ENCODE peak calls at places on chromosomes 3 and 15, in ten cellular contexts. V, O, Y, E, R, I, F, H, D and N are unnamed samples.

GRCh38 chr3:72361990-72362389 is 486.3 kb downstream of the SHQ1 start:
- DNase-seq in V (no peak), O (no peak), Y (no peak), E (no peak), R (no peak), I (no peak), F (no peak), H (no peak), D (no peak), N (no peak)

GRCh38 chr15:48406911-48407310 is 75.7 kb downstream of the DUT start:
- DNase-seq in V (no peak), O (no peak), Y (no peak), E (no peak), R (no peak), I (peak), F (no peak), H (no peak), D (no peak), N (no peak)

GRCh38 chr15:47685141-47685870 is 32.0 kb upstream of the SEMA6D start:
- DNase-seq in V (no peak), O (no peak), Y (no peak), E (no peak), R (no peak), I (no peak), F (no peak), H (no peak), D (no peak), N (no peak)

GRCh38 chr15:94083467-94083991 is 147.8 kb upstream of the MCTP2 start:
- DNase-seq in V (peak), O (no peak), Y (peak), E (no peak), R (no peak), I (no peak), F (no peak), H (no peak), D (peak), N (no peak)

GRCh38 chr3:53141468-53141840 is 11.2 kb upstream of the RFT1 start:
- DNase-seq in V (no peak), O (no peak), Y (no peak), E (no peak), R (no peak), I (no peak), F (no peak), H (no peak), D (no peak), N (no peak)

GRCh38 chr3:49161808-49162530 is 4.2 kb downstream of the CCDC71 start:
- DNase-seq in V (no peak), O (no peak), Y (no peak), E (no peak), R (no peak), I (no peak), F (no peak), H (no peak), D (no peak), N (no peak)

GRCh38 chr3:13233487-13234154 is 160.4 kb upstream of the IQSEC1 start:
- DNase-seq in V (peak), O (no peak), Y (no peak), E (no peak), R (no peak), I (no peak), F (peak), H (no peak), D (no peak), N (no peak)

GRCh38 chr15:71591057-71591456 is 219.3 kb upstream of the NR2E3 start:
- DNase-seq in V (no peak), O (no peak), Y (no peak), E (peak), R (no peak), I (no peak), F (no peak), H (no peak), D (no peak), N (no peak)

GRCh38 chr3:37809846-37810447 is 51.7 kb upstream of the CTDSPL start:
- DNase-seq in V (no peak), O (no peak), Y (no peak), E (no peak), R (no peak), I (no peak), F (no peak), H (no peak), D (no peak), N (no peak)

GRCh38 chr3:44058022-44058867 is 183.4 kb upstream of the TOPAZ1 start:
- DNase-seq in V (peak), O (no peak), Y (peak), E (no peak), R (no peak), I (peak), F (no peak), H (no peak), D (no peak), N (no peak)

GRCh38 chr3:156782921-156783320 is 43.2 kb upstream of the LEKR1 start:
- DNase-seq in V (no peak), O (no peak), Y (no peak), E (no peak), R (no peak), I (no peak), F (no peak), H (no peak), D (peak), N (no peak)

GRCh38 chr3:141465221-141465620 is 21.6 kb upstream of the RASA2 start:
- DNase-seq in V (no peak), O (no peak), Y (peak), E (no peak), R (no peak), I (no peak), F (no peak), H (no peak), D (no peak), N (no peak)

GRCh38 chr3:68151359-68151758 is 496.9 kb upstream of the SUCLG2 start:
- DNase-seq in V (no peak), O (no peak), Y (no peak), E (no peak), R (no peak), I (no peak), F (no peak), H (no peak), D (no peak), N (no peak)

GRCh38 chr3:78895528-78895927 is 872.3 kb downstream of the ROBO1 start:
- DNase-seq in V (no peak), O (no peak), Y (no peak), E (no peak), R (no peak), I (no peak), F (no peak), H (no peak), D (no peak), N (no peak)

GRCh38 chr3:196938124-196938523 is 4.2 kb downstream of the NCBP2 start:
- DNase-seq in V (no peak), O (no peak), Y (peak), E (no peak), R (no peak), I (no peak), F (no peak), H (no peak), D (no peak), N (no peak)

GRCh38 chr15:99406120-99406519 is 154.8 kb downstream of the LRRC28 start:
- DNase-seq in V (no peak), O (no peak), Y (no peak), E (no peak), R (no peak), I (no peak), F (no peak), H (no peak), D (no peak), N (no peak)

GRCh38 chr3:137944593-137944992 is 65.4 kb upstream of the CLDN18 start:
- DNase-seq in V (no peak), O (no peak), Y (no peak), E (no peak), R (no peak), I (no peak), F (no peak), H (no peak), D (no peak), N (no peak)

GRCh38 chr3:116707531-116707930 is 2.0 kb upstream of the TUSC7 start:
- DNase-seq in V (no peak), O (no peak), Y (no peak), E (no peak), R (no peak), I (no peak), F (no peak), H (no peak), D (no peak), N (no peak)

GRCh38 chr15:81023483-81024264 is 23.0 kb downstream of the TLNRD1 start:
- DNase-seq in V (peak), O (peak), Y (peak), E (no peak), R (peak), I (peak), F (peak), H (no peak), D (peak), N (no peak)

GRCh38 chr3:117443014-117443413 is 733.4 kb downstream of the TUSC7 start:
- DNase-seq in V (no peak), O (no peak), Y (peak), E (no peak), R (no peak), I (no peak), F (no peak), H (no peak), D (no peak), N (no peak)

GRCh38 chr3:23501201-23501824 is 298.2 kb downstream of the UBE2E2 start:
- DNase-seq in V (no peak), O (no peak), Y (peak), E (no peak), R (no peak), I (no peak), F (no peak), H (no peak), D (no peak), N (no peak)

GRCh38 chr15:91186892-91187644 is 87.0 kb downstream of the SV2B start:
- DNase-seq in V (no peak), O (peak), Y (peak), E (no peak), R (no peak), I (peak), F (no peak), H (no peak), D (peak), N (no peak)

GRCh38 chr3:124878561-124879394 is 8.4 kb downstream of the ITGB5 start:
- DNase-seq in V (no peak), O (peak), Y (peak), E (peak), R (no peak), I (peak), F (no peak), H (peak), D (peak), N (peak)

GRCh38 chr15:33067456-33067855 is 127.1 kb downstream of the FMN1 start:
- DNase-seq in V (no peak), O (no peak), Y (peak), E (no peak), R (no peak), I (peak), F (no peak), H (no peak), D (no peak), N (no peak)

GRCh38 chr3:116264546-116265174 is 180.6 kb downstream of the LSAMP start:
- DNase-seq in V (no peak), O (no peak), Y (no peak), E (no peak), R (no peak), I (peak), F (no peak), H (no peak), D (no peak), N (no peak)

GRCh38 chr3:66723231-66723630 is 222.4 kb upstream of the LRIG1 start:
- DNase-seq in V (no peak), O (no peak), Y (peak), E (no peak), R (no peak), I (no peak), F (no peak), H (no peak), D (peak), N (no peak)

GRCh38 chr15:92664178-92664900 is 8.8 kb upstream of the FAM174B start:
- DNase-seq in V (no peak), O (no peak), Y (no peak), E (no peak), R (no peak), I (peak), F (no peak), H (no peak), D (no peak), N (no peak)

GRCh38 chr15:51696566-51696965 is 15.3 kb downstream of the SCG3 start:
- DNase-seq in V (no peak), O (no peak), Y (no peak), E (no peak), R (no peak), I (no peak), F (no peak), H (no peak), D (no peak), N (no peak)

GRCh38 chr15:51687565-51687964 is 6.3 kb downstream of the SCG3 start:
- DNase-seq in V (no peak), O (no peak), Y (no peak), E (no peak), R (no peak), I (no peak), F (no peak), H (no peak), D (no peak), N (no peak)

GRCh38 chr15:51697150-51697549 is 15.8 kb downstream of the SCG3 start:
- DNase-seq in V (no peak), O (no peak), Y (no peak), E (no peak), R (no peak), I (no peak), F (no peak), H (no peak), D (no peak), N (no peak)

GRCh38 chr15:51688863-51689262 is 7.6 kb downstream of the SCG3 start:
- DNase-seq in V (no peak), O (no peak), Y (peak), E (no peak), R (no peak), I (no peak), F (no peak), H (no peak), D (no peak), N (no peak)

DNA sequence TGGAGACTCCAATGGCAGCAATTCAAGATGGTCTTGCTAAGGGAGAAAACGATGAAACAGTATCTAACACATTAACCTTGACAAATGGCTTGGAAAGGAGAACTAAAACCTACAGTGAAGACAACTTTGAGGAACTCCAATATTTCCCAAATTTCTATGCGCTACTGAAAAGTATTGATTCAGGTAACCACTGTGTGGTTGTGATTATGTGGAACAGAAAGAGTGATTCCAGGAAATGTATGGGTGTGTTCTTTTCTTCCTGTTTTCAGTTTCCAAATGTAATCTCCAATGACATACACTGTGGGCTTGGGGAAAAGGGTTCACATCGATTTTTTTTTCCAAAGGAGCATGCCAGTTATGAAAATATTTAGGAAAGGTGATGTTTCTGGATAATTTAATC is 10.9 kb downstream of the SCG3 start:
- DNase-seq in V (no peak), O (no peak), Y (no peak), E (no peak), R (no peak), I (no peak), F (no peak), H (no peak), D (no peak), N (no peak)
- TF ChIP-seq CTCF in V (no peak), O (no peak), Y (no peak), E (no peak), R (no peak), I (no peak), F (no peak), H (no peak), D (no peak), N (no peak)

GRCh38 chr15:25859838-25860645 is 3.1 kb downstream of the ATP10A start:
- DNase-seq in V (no peak), O (no peak), Y (no peak), E (no peak), R (no peak), I (no peak), F (no peak), H (no peak), D (no peak), N (no peak)
- H3K4me3 ChIP-seq in V (no peak), O (no peak), Y (no peak), E (no peak), R (no peak), I (no peak), F (no peak), H (peak), D (no peak), N (no peak)

GRCh38 chr3:54538346-54538745 is 389.5 kb downstream of the LRTM1 start:
- DNase-seq in V (no peak), O (no peak), Y (no peak), E (no peak), R (no peak), I (peak), F (no peak), H (no peak), D (no peak), N (no peak)
- TF ChIP-seq CTCF in V (no peak), O (no peak), Y (no peak), E (no peak), R (no peak), I (peak), F (no peak), H (no peak), D (no peak), N (no peak)

GRCh38 chr15:76340802-76341365 is 4.3 kb downstream of the ISL2 start:
- DNase-seq in V (no peak), O (peak), Y (no peak), E (no peak), R (no peak), I (peak), F (no peak), H (no peak), D (no peak), N (no peak)

GRCh38 chr15:76342046-76342381 is 5.4 kb downstream of the ISL2 start:
- DNase-seq in V (no peak), O (no peak), Y (no peak), E (no peak), R (no peak), I (no peak), F (no peak), H (no peak), D (no peak), N (no peak)

GRCh38 chr15:76340198-76340801 is 3.7 kb downstream of the ISL2 start:
- DNase-seq in V (peak), O (peak), Y (peak), E (no peak), R (peak), I (peak), F (peak), H (no peak), D (peak), N (no peak)

GRCh38 chr15:76342382-76343201 is 6.0 kb downstream of the ISL2 start:
- DNase-seq in V (peak), O (no peak), Y (no peak), E (no peak), R (no peak), I (peak), F (no peak), H (no peak), D (no peak), N (no peak)

DNA sequence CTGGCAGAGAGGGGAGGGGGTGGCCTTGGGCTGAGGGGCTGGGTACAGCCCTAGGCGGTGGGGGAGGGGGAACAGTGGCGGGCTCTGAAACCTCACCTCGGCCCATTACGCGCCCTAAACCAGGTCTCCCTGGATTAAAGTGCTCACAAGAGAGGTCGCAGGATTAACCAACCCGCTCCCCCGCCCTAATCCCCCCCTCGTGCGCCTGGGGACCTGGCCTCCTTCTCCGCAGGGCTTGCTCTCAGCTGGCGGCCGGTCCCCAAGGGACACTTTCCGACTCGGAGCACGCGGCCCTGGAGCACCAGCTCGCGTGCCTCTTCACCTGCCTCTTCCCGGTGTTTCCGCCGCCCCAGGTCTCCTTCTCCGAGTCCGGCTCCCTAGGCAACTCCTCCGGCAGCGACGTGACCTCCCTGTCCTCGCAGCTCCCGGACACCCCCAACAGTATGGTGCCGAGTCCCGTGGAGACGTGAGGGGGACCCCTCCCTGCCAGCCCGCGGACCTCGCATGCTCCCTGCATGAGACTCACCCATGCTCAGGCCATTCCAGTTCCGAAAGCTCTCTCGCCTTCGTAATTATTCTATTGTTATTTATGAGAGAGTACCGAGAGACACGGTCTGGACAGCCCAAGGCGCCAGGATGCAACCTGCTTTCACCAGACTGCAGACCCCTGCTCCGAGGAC is 4.9 kb downstream of the ISL2 start:
- DNase-seq in V (peak), O (peak), Y (no peak), E (no peak), R (peak), I (peak), F (no peak), H (no peak), D (no peak), N (no peak)
- H3K4me3 ChIP-seq in V (no peak), O (no peak), Y (no peak), E (no peak), R (no peak), I (peak), F (no peak), H (peak), D (no peak), N (no peak)

GRCh38 chr3:186432189-186432588 is 70.2 kb upstream of the DGKG start:
- DNase-seq in V (no peak), O (no peak), Y (peak), E (no peak), R (no peak), I (no peak), F (no peak), H (no peak), D (no peak), N (no peak)

GRCh38 chr3:186427627-186428026 is 65.6 kb upstream of the DGKG start:
- DNase-seq in V (no peak), O (no peak), Y (no peak), E (no peak), R (peak), I (peak), F (no peak), H (no peak), D (no peak), N (no peak)

GRCh38 chr3:186432944-186433732 is 71.1 kb upstream of the DGKG start:
- DNase-seq in V (no peak), O (no peak), Y (no peak), E (no peak), R (no peak), I (no peak), F (no peak), H (no peak), D (no peak), N (no peak)
- TF ChIP-seq CTCF in V (no peak), O (no peak), Y (no peak), E (no peak), R (no peak), I (no peak), F (no peak), H (no peak), D (no peak), N (no peak)

GRCh38 chr3:162507397-162507796 is 1010.8 kb downstream of the OTOL1 start:
- DNase-seq in V (no peak), O (no peak), Y (peak), E (no peak), R (no peak), I (no peak), F (no peak), H (no peak), D (no peak), N (no peak)
- H3K4me3 ChIP-seq in V (no peak), O (no peak), Y (no peak), E (no peak), R (no peak), I (no peak), F (no peak), H (no peak), D (no peak), N (no peak)

GRCh38 chr15:88309363-88309762 is 52.8 kb upstream of the NTRK3 start:
- DNase-seq in V (no peak), O (no peak), Y (no peak), E (no peak), R (no peak), I (no peak), F (no peak), H (no peak), D (no peak), N (no peak)
- TF ChIP-seq CTCF in V (no peak), O (no peak), Y (no peak), E (no peak), R (no peak), I (peak), F (no peak), H (no peak), D (no peak), N (no peak)

GRCh38 chr3:134427400-134428111 is 53.3 kb upstream of the AMOTL2 start:
- DNase-seq in V (no peak), O (peak), Y (peak), E (peak), R (no peak), I (no peak), F (no peak), H (no peak), D (peak), N (peak)

GRCh38 chr3:134432236-134432635 is 53.5 kb downstream of the ANAPC13 start:
- DNase-seq in V (no peak), O (no peak), Y (no peak), E (no peak), R (no peak), I (no peak), F (no peak), H (no peak), D (no peak), N (no peak)

GRCh38 chr3:134430950-134431445 is 54.8 kb downstream of the ANAPC13 start:
- DNase-seq in V (no peak), O (no peak), Y (no peak), E (no peak), R (no peak), I (no peak), F (no peak), H (no peak), D (no peak), N (no peak)

GRCh38 chr3:134428396-134428795 is 54.1 kb upstream of the AMOTL2 start:
- DNase-seq in V (no peak), O (no peak), Y (peak), E (no peak), R (no peak), I (no peak), F (no peak), H (no peak), D (no peak), N (no peak)

DNA sequence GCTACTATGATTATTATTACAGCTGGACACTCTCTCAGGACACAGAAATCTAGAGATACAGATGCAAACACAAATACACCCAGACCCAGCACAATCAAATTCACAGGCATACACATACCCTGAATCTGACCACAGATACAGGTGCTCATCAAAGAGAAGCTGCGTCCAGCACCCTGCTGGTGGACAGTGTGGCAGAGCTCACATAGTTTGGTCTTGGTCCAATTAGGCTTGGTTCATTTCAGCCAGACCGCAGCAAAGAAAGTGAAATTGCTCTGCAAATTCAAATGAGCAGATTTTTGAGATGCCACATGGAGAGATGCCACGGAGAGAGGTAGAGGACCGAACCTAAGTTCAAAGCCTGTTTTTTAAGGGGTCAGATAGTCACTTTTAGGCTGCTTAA is 55.6 kb downstream of the ANAPC13 start:
- DNase-seq in V (no peak), O (no peak), Y (no peak), E (no peak), R (no peak), I (no peak), F (no peak), H (no peak), D (no peak), N (no peak)
- H3K4me3 ChIP-seq in V (no peak), O (no peak), Y (no peak), E (no peak), R (no peak), I (no peak), F (no peak), H (no peak), D (no peak), N (no peak)